ENCODE peak calls at places on chromosomes 5 and 9, in four cellular contexts. P is GM12878, Z is HepG2, R is A549. S is an unnamed sample.

GRCh38 chr5:146533260-146533857 is 17.4 kb upstream of the GPR151 start:
- DNase-seq in P (peak), Z (peak), R (peak), S (no peak)

GRCh38 chr5:43073597-43074546 is 33.8 kb upstream of the ANXA2R start:
- DNase-seq in Z (peak), R (peak), P (no peak), S (no peak)

GRCh38 chr9:99966720-99967119 is 60.3 kb downstream of the STX17 start:
- DNase-seq in P (no peak), R (peak), Z (peak), S (no peak)

GRCh38 chr5:98483301-98483700 is 290.2 kb upstream of the RGMB start:
- DNase-seq in Z (no peak), R (no peak), P (no peak), S (no peak)

GRCh38 chr5:97525780-97526179 is 342.7 kb upstream of the RIOK2 start:
- DNase-seq in R (no peak), P (no peak), Z (no peak), S (no peak)

GRCh38 chr5:177416334-177416733 is 7.0 kb upstream of the F12 start:
- DNase-seq in Z (no peak), P (no peak), R (peak), S (no peak)

GRCh38 chr5:143979044-143979690 is 167.2 kb downstream of the HMHB1 start:
- DNase-seq in R (no peak), P (no peak), Z (no peak), S (no peak)

GRCh38 chr9:138100711-138101349 is 223.2 kb downstream of the CACNA1B start:
- DNase-seq in R (peak), P (no peak), Z (no peak), S (peak)

GRCh38 chr5:151448038-151448985 is 909 bp downstream of the SLC36A1 start:
- DNase-seq in Z (peak), P (no peak), R (peak), S (peak)

GRCh38 chr5:170757182-170757601 is 26.3 kb upstream of the GABRP start:
- DNase-seq in P (peak), R (peak), Z (peak), S (no peak)

GRCh38 chr9:137550958-137551655 is 572 bp upstream of the MRPL41 start:
- DNase-seq in Z (peak), P (no peak), R (peak), S (peak)

GRCh38 chr5:143376911-143377838 is 26.3 kb downstream of the NR3C1 start:
- DNase-seq in P (no peak), Z (no peak), R (peak), S (no peak)

GRCh38 chr5:93407470-93407869 is 173.5 kb downstream of the NR2F1-AS1 start:
- DNase-seq in P (no peak), R (no peak), Z (no peak), S (no peak)

GRCh38 chr5:143714629-143715028 is 97.3 kb upstream of the HMHB1 start:
- DNase-seq in P (peak), R (peak), Z (no peak), S (no peak)

GRCh38 chr5:52822437-52822836 is 34.7 kb downstream of the ITGA1 start:
- DNase-seq in Z (no peak), R (no peak), P (no peak), S (no peak)

GRCh38 chr5:151141535-151141934 is 16.0 kb downstream of the ANXA6 start:
- DNase-seq in R (no peak), P (no peak), Z (no peak), S (no peak)

GRCh38 chr9:108021311-108021710 is 531.7 kb upstream of the KLF4 start:
- DNase-seq in R (no peak), Z (no peak), P (no peak), S (no peak)

GRCh38 chr9:4573634-4574391 is 83.5 kb downstream of the SLC1A1 start:
- DNase-seq in P (no peak), Z (no peak), R (no peak), S (no peak)

GRCh38 chr9:126630458-126631237 is 16.9 kb downstream of the LMX1B start:
- DNase-seq in R (no peak), Z (no peak), P (no peak), S (no peak)

GRCh38 chr5:34494111-34494755 is 161.9 kb upstream of the RAI14 start:
- DNase-seq in P (no peak), Z (no peak), R (no peak), S (no peak)

GRCh38 chr5:136032564-136032963 is 3.8 kb downstream of the TGFBI start:
- DNase-seq in Z (peak), P (no peak), R (peak), S (peak)

GRCh38 chr5:19713740-19714139 is 274.3 kb downstream of the CDH18 start:
- DNase-seq in Z (no peak), P (no peak), R (no peak), S (no peak)

GRCh38 chr5:59067976-59068651 is 485.2 kb downstream of the RAB3C start:
- DNase-seq in P (no peak), Z (no peak), R (no peak), S (no peak)

GRCh38 chr9:112719292-112719691 is 1.4 kb upstream of the INIP start:
- DNase-seq in Z (no peak), P (no peak), R (no peak), S (no peak)

GRCh38 chr5:53339962-53340540 is 140.4 kb upstream of the FST start:
- DNase-seq in R (no peak), Z (no peak), P (no peak), S (no peak)

GRCh38 chr9:90988318-90988717 is 186.7 kb downstream of the SYK start:
- DNase-seq in Z (no peak), R (no peak), P (no peak), S (no peak)

GRCh38 chr9:100856238-100856637 is 172.3 kb upstream of the PLPPR1 start:
- DNase-seq in R (no peak), Z (no peak), P (no peak), S (no peak)

GRCh38 chr9:109989296-109989695 is 209.3 kb downstream of the PALM2AKAP2 start:
- DNase-seq in Z (no peak), R (no peak), P (no peak), S (no peak)

GRCh38 chr9:131636593-131636992 is 91.3 kb downstream of the PRRT1B start:
- DNase-seq in R (no peak), P (no peak), Z (no peak), S (no peak)
- TF ChIP-seq CTCF in R (no peak), P (no peak), Z (no peak), S (no peak)

GRCh38 chr5:149472399-149472798 is 78.8 kb downstream of the CSNK1A1 start:
- DNase-seq in R (no peak), P (no peak), Z (no peak), S (no peak)

GRCh38 chr5:149473441-149473840 is 77.8 kb downstream of the CSNK1A1 start:
- DNase-seq in Z (no peak), R (no peak), P (no peak), S (peak)

GRCh38 chr5:149474198-149474597 is 77.0 kb downstream of the CSNK1A1 start:
- DNase-seq in Z (no peak), R (no peak), P (no peak), S (peak)

GRCh38 chr5:149470942-149471341 is 80.3 kb downstream of the CSNK1A1 start:
- DNase-seq in Z (no peak), R (no peak), P (no peak), S (no peak)

DNA sequence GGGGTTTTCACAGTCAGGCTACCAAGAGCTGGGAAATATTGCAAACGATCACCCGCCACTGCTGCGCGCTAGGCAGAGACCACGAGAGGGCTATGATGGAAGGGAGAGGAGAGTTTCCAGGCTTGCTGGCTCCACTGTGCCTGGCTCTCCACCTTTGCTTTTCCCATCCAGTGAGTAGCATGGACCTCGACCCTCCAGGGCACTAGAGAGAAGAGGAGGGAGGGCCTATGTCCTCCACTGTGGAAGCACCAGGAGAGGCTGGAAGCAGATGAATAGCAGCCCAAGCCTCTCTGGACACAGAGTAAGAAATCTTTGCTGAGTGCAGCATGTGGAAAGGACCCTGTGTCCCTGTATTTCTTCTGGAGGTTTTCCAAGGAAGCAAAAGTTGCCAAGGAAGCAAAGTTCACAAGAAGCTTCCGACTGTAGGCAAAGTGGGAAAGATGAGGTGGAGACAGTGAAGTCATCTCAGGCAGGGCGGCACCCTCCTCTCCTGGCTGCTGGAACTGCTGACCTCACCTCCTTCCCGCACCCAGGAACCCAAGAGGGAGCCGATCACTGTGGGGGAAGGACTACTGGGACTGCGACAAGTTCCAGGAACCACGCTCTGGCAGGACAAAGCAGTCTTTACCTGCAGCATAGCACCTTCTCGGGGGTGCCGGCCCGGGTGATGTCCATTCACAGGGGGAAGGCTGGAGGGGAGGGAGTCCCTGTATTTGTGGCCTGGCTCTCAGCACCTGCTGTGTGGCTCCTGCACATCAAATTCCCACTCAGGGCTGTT is 79.6 kb downstream of the CSNK1A1 start:
- DNase-seq in Z (no peak), P (no peak), R (peak), S (no peak)
- TF ChIP-seq EP300 in Z (no peak), P (no peak), R (no peak), S (no peak)

DNA sequence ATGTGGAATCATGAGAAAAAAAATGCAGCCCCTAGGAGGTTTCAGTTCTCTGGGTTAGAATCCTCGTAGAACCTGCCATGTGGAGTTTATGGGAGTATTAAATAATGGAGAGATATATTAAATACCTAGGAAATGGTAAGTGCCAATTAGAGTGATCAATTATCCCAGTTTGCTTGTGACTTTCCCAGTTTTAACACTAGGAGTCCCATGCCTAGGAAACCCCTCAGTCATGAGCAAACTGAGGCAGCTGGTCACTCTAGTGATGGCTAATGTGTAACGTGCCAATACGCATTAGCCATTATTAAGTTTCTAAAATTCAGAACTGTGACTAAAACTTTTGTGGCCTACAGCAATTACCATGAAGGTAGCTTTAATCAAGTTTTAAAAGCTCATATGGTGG is 720.6 kb downstream of the TAF11L14 start:
- DNase-seq in P (no peak), R (no peak), Z (no peak), S (no peak)
- TF ChIP-seq CTCF in P (no peak), R (no peak), Z (no peak), S (no peak)

GRCh38 chr5:3353561-3353960 is 242.1 kb upstream of the IRX1 start:
- DNase-seq in R (no peak), P (no peak), Z (no peak), S (peak)
- TF ChIP-seq EP300 in R (no peak), P (no peak), Z (no peak), S (no peak)

GRCh38 chr9:133262226-133262625 is 12.8 kb downstream of the ABO start:
- DNase-seq in Z (no peak), R (no peak), P (no peak), S (no peak)
- TF ChIP-seq CTCF in Z (no peak), R (no peak), P (no peak), S (no peak)

DNA sequence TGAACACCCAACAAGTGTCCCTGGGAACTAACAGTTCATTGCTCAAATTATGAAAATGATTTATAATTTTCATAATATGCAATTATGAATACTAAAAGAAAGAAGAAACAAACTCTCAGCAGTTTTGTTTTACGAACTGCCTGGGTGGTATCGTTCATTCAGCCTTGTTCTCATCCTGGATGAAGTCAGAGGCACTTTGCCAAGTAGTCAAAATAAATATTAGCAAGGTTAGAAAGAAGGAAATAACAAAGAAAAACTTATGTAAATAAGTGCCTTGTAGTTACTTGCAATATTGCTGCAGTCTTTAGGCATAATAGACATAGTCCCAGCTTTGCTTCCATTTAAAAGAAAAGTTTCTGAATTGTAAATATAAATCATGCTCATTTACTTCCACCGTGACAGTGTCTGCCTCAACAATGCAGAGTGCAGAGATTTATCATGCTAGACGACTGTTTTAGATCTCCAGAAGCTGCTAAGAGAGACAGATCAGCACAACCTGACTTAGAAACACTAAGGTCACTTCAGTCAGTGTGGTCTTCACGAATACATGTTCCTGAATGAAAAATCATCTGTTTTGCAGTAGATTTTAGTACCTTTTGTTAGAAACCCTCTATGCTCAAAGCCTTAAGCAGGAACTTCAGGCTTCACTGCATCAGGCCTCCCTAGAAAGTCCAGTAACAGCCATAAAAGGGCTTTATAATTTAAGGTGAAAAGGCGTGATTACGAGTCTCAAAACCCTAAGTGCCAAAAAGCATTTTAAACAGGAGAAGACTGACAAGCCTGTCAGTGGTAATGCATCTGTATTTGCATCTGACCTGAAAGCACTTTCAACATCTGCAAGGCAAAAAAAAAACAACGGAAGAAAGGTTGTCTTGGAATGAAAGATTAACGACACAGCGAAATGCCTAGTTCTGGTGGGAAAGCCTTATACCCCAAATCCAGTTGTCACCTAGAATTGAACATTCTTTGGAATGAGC is 92.1 kb downstream of the TMEM167A start:
- DNase-seq in R (peak), Z (peak), P (no peak), S (no peak)
- TF ChIP-seq EP300 in R (no peak), Z (peak), P (no peak), S (no peak)

DNA sequence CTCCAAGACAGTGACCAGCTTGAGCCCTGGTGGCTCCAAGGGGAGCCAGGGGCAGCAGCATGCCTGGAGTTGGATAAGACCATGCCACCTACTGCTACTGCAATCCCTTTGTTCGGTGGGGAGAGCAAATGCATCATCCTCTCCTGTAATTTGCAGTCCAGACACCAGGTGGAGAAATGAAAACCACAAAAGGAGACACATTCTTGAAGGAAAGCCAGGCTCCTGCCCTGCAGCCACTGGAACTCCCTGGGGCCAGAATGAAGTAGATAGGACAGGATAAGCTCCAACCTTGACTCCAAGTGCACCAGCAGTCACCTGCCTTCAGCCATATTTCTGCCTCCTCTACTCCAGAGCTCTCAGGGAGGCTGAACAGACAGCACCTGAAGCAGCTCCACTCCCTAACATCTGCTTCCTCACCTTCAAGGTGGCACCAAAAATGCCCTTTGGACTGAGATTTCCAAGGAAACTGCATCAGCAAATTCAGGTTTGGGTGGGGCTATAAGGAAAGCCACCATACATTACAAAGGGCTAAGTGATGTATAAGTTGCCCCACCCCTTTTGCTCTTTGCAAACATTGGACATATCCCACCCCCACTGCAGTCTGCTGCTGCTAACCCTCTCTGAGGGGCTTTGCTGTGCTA is 65.0 kb upstream of the IQGAP2 start:
- DNase-seq in P (peak), Z (peak), R (peak), S (no peak)
- TF ChIP-seq CTCF in P (peak), Z (peak), R (peak), S (peak)